ENCODE peak calls at places on chromosomes 13 and 19, in six cellular contexts. S, V, P, G, Y and E are unnamed samples.

GRCh38 chr13:23617551-23618014 is 47.4 kb downstream of the TNFRSF19 start:
- DNase-seq in S (no peak), V (no peak), P (no peak), G (no peak), Y (no peak), E (no peak)

GRCh38 chr19:5142725-5143097 is 173.8 kb downstream of the KDM4B start:
- DNase-seq in S (peak; percentile 6), V (no peak), P (no peak), G (no peak), Y (no peak), E (no peak)

GRCh38 chr19:3146677-3147100 is 10.9 kb downstream of the GNA15 start:
- DNase-seq in S (no peak), V (peak; percentile 45), P (no peak), G (no peak), Y (peak; percentile 78), E (no peak)

GRCh38 chr13:89199138-89199537 is 1528.0 kb downstream of the SLITRK5 start:
- DNase-seq in S (no peak), V (no peak), P (no peak), G (no peak), Y (no peak), E (no peak)

GRCh38 chr13:79485014-79485441 is 4.1 kb downstream of the NDFIP2 start:
- DNase-seq in S (peak; percentile 14), V (no peak), P (no peak), G (peak; percentile 23), Y (no peak), E (no peak)

GRCh38 chr13:79392882-79393563 is 13.0 kb downstream of the RBM26 start:
- DNase-seq in S (no peak), V (no peak), P (no peak), G (no peak), Y (no peak), E (no peak)

GRCh38 chr19:1136201-1136600 is 32.4 kb downstream of the GPX4 start:
- DNase-seq in S (no peak), V (no peak), P (no peak), G (no peak), Y (no peak), E (no peak)

GRCh38 chr19:48510421-48511268 is 990 bp downstream of the LMTK3 start:
- DNase-seq in S (peak; percentile 67), V (peak; percentile 76), P (peak; percentile 65), G (peak; percentile 57), Y (peak; percentile 75), E (peak; percentile 84)

GRCh38 chr13:33537691-33538090 is 252.1 kb upstream of the STARD13 start:
- DNase-seq in S (no peak), V (no peak), P (no peak), G (no peak), Y (no peak), E (no peak)

GRCh38 chr13:98915563-98916348 is 62.1 kb downstream of the DOCK9 start:
- DNase-seq in S (no peak), V (no peak), P (no peak), G (no peak), Y (no peak), E (no peak)

GRCh38 chr19:58559275-58560006 is 1.0 kb upstream of the UBE2M start:
- DNase-seq in S (peak; percentile 94), V (peak; percentile 89), P (peak; percentile 91), G (peak; percentile 93), Y (peak; percentile 96), E (peak; percentile 75)

GRCh38 chr19:41306394-41306793 is 3.6 kb upstream of the CCDC97 start:
- DNase-seq in S (no peak), V (no peak), P (no peak), G (peak; percentile 33), Y (no peak), E (no peak)

GRCh38 chr13:81872581-81872980 is 1531.7 kb upstream of the SPRY2 start:
- DNase-seq in S (no peak), V (no peak), P (no peak), G (no peak), Y (no peak), E (no peak)

GRCh38 chr19:48963371-48964204 is 1.5 kb upstream of the FTL start:
- DNase-seq in S (peak; percentile 80), V (peak; percentile 79), P (peak; percentile 84), G (peak; percentile 92), Y (peak; percentile 91), E (peak; percentile 66)

GRCh38 chr19:7428651-7429113 is 60.2 kb downstream of the PEX11G start:
- DNase-seq in S (no peak), V (no peak), P (no peak), G (no peak), Y (no peak), E (no peak)

GRCh38 chr19:1237027-1237659 is 662 bp downstream of the CBARP start:
- DNase-seq in S (no peak), V (no peak), P (peak; percentile 61), G (no peak), Y (no peak), E (no peak)

DNA sequence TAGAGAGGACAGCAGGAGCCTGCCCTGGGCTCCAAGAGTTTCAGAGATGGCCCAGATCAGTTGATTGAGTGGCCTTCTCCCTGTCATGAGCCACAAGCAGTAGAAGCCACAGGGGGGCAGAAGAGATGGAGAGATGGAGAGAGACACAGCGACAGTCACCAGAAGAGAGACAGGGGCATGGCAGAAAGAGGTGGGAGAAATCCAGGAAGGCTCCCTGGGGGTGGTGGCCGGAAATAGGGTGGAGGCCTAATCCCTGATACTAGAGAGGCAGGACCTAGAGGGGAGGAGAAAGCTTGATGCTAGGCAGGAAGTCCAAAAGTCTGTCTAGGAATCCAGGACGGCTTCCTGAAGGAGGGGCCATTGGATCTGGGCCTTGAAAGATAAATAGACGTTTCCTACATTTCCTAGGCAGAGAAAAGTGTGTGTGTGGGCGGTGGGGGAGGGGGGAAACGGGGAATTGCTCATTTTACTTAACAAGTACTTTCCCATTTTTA is 9.6 kb upstream of the TPM4 start:
- DNase-seq in S (no peak), V (no peak), P (no peak), G (peak; percentile 42), Y (no peak), E (no peak)
- TF ChIP-seq CTCF in S (peak; percentile 19), V (no peak), P (peak; percentile 50), G (peak; percentile 33), Y (peak; percentile 35), E (peak; percentile 13)

GRCh38 chr13:46168818-46169217 is 13.2 kb downstream of the LCP1 start:
- DNase-seq in S (no peak), V (no peak), P (no peak), G (no peak), Y (no peak), E (no peak)

GRCh38 chr13:46170268-46170667 is 11.7 kb downstream of the LCP1 start:
- DNase-seq in S (no peak), V (peak; percentile 33), P (no peak), G (no peak), Y (no peak), E (no peak)

GRCh38 chr13:46171739-46172138 is 10.2 kb downstream of the LCP1 start:
- DNase-seq in S (no peak), V (no peak), P (no peak), G (no peak), Y (no peak), E (no peak)

GRCh38 chr13:46171223-46171622 is 10.8 kb downstream of the LCP1 start:
- DNase-seq in S (no peak), V (no peak), P (no peak), G (no peak), Y (no peak), E (no peak)

DNA sequence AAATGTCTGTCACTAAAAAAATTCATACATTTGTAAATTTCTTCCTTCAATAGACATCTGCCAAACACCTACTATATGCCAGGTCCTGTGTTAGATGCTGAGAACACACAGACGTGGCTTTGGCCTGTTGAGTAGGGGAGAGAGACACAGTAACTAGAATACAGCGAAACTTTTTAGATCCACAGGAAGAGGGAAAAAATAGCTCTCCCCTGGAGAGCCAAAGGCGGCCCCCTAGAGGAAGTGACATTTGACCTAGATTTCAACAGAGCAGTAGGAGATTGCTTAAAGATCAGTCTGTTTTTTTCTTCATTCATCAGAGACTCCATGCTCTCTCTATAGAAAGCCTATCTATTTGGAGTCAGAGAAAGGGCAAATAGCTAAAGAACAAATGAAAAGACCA is 11.3 kb downstream of the LCP1 start:
- DNase-seq in S (no peak), V (no peak), P (no peak), G (no peak), Y (no peak), E (no peak)
- H3K4me3 ChIP-seq in S (no peak overlapping the region), V (no peak overlapping the region), P (no peak overlapping the region), G (no peak overlapping the region), Y (no peak overlapping the region), E (no peak overlapping the region)

DNA sequence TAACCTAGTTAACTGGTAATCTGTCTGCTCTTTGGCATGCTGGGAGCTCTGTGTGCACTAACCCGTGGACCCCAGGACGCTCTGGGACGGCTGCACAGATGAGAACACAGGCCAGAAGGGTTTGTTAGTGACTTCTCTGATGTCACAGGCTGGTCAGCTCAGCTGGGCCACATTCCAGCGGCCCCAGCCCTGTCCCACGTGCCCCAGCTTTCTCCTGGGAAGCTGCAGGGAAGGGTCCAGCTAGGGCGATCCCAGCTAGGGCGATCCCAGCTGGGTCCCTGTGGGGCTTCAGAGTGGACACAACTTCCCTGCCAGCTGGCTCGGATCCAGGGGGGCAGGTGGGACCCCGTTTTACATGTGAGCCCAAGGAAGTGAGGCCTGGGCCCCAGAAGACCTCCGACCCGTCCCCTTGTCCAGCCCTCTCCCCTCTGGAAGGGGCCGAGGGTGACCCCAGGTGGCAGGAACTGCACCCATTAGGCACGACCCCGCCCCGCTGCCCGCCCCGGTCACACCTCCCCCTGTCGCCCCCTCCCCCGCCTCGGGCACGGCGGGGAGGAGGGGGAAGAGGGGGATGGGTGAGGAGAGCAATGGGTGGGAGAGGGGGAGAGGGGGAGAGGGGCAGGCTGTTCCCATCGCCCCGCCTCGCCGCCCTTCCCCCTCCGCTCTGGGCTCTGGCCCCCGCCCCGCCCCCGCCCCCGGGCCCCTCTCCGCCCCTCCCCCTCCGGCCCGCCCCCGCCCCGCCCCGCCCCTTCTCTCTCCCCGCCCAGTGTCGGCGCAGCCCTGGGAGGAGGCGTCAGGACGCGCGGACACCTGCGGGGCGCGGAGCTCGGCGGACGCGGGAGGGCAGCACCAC is 75.2 kb upstream of the MCF2L start:
- DNase-seq in S (no peak), V (peak; percentile 84), P (no peak), G (peak; percentile 76), Y (no peak), E (no peak)
- TF ChIP-seq CTCF in S (no peak), V (no peak), P (no peak), G (no peak), Y (no peak), E (no peak)

GRCh38 chr19:50475736-50476223 is 527 bp upstream of the EMC10 start:
- DNase-seq in S (no peak), V (no peak), P (no peak), G (no peak), Y (no peak), E (no peak)
- H3K4me3 ChIP-seq in S (peak overlapping the region; percentile 97), V (peak overlapping the region; percentile 75), P (no peak overlapping the region), G (peak overlapping the region; percentile 91), Y (peak overlapping the region; percentile 98), E (peak overlapping the region; percentile 97)